ENCODE peak calls at places on chromosomes 11 and 22, in four cellular contexts. C is GM12878, Y is HepG2, G is H1. J is an unnamed sample.

GRCh38 chr22:50141891-50142363 is 28.6 kb upstream of the PANX2 start:
- DNase-seq in C (no peak), Y (no peak), G (no peak), J (no peak)

GRCh38 chr11:34026432-34026831 is 25.1 kb upstream of the CAPRIN1 start:
- DNase-seq in C (no peak), Y (no peak), G (no peak), J (no peak)

GRCh38 chr11:46894961-46895360 is 23.4 kb downstream of the LRP4 start:
- DNase-seq in C (no peak), Y (no peak), G (no peak), J (no peak)

GRCh38 chr11:62505112-62505783 is 41.4 kb downstream of the AHNAK start:
- DNase-seq in C (no peak), Y (no peak), G (no peak), J (no peak)

GRCh38 chr11:69881467-69882269 is 62.5 kb upstream of the FGF3 start:
- DNase-seq in C (no peak), Y (no peak), G (no peak), J (no peak)

GRCh38 chr11:45485070-45485716 is 180.2 kb downstream of the CHST1 start:
- DNase-seq in C (no peak), Y (peak), G (no peak), J (no peak)

GRCh38 chr11:124793466-124794278 is 6.5 kb downstream of the MSANTD2 start:
- DNase-seq in C (no peak), Y (peak), G (no peak), J (peak)

GRCh38 chr22:39996732-39997131 is 2.0 kb downstream of the FAM83F start:
- DNase-seq in C (no peak), Y (no peak), G (no peak), J (no peak)

GRCh38 chr11:110076388-110076965 is 16.7 kb upstream of the ZC3H12C start:
- DNase-seq in C (no peak), Y (no peak), G (no peak), J (no peak)

GRCh38 chr11:69277074-69277809 is 16.7 kb upstream of the MYEOV start:
- DNase-seq in C (peak), Y (no peak), G (no peak), J (no peak)

GRCh38 chr11:118618991-118619375 is 11.6 kb downstream of the PHLDB1 start:
- DNase-seq in C (no peak), Y (no peak), G (no peak), J (no peak)

GRCh38 chr11:73139476-73140198 is 2.5 kb downstream of the FCHSD2 start:
- DNase-seq in C (no peak), Y (peak), G (no peak), J (no peak)

GRCh38 chr11:60767388-60767811 is 10.7 kb downstream of the MS4A15 start:
- DNase-seq in C (no peak), Y (no peak), G (peak), J (no peak)

GRCh38 chr11:12746593-12747097 is 72.4 kb downstream of the TEAD1 start:
- DNase-seq in C (no peak), Y (peak), G (peak), J (peak)

GRCh38 chr11:30566482-30566881 is 19.7 kb downstream of the MPPED2 start:
- DNase-seq in C (no peak), Y (no peak), G (no peak), J (no peak)

GRCh38 chr22:46682011-46682731 is 55.9 kb downstream of the CERK start:
- DNase-seq in C (no peak), Y (no peak), G (no peak), J (no peak)

GRCh38 chr11:67119577-67120391 is 721 bp downstream of the KDM2A start:
- DNase-seq in C (no peak), Y (no peak), G (no peak), J (no peak)

GRCh38 chr11:65778431-65778900 is 2.3 kb downstream of the AP5B1 start:
- DNase-seq in C (no peak), Y (no peak), G (no peak), J (no peak)

GRCh38 chr11:74278721-74279148 is 32.7 kb downstream of the P4HA3 start:
- DNase-seq in C (no peak), Y (no peak), G (no peak), J (no peak)

GRCh38 chr22:46735747-46736608 is 2.1 kb downstream of the CERK start:
- DNase-seq in C (no peak), Y (no peak), G (no peak), J (no peak)

GRCh38 chr11:61850687-61851086 is 22.6 kb downstream of the FADS2 start:
- DNase-seq in C (no peak), Y (no peak), G (no peak), J (no peak)

GRCh38 chr11:132125855-132126841 is 755.7 kb downstream of the NTM start:
- DNase-seq in C (no peak), Y (no peak), G (no peak), J (no peak)

DNA sequence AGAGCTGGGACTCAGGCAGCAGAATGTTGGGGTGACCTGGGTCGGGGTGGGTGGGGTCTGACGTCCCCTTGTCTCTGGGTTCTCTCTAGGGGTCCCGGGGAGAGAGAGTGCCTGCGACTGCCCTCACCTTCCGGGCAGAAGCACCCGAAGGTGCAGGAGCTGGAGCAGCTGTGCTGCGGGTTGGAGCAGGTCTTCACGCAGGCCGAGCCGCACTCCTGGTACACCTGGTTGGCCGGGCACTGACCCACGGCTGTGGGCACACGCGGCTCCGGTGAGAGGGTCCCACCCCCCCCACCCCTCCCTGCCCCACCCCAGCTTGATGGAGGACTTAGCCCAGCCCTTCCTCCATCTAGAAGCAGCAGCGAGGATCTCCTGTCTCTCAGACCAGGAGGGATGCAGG is 6.4 kb downstream of the MUC6 start:
- DNase-seq in C (no peak), Y (no peak), G (no peak), J (no peak)
- TF ChIP-seq SUZ12 in C (no peak), Y (no peak), G (no peak), J (no peak)

DNA sequence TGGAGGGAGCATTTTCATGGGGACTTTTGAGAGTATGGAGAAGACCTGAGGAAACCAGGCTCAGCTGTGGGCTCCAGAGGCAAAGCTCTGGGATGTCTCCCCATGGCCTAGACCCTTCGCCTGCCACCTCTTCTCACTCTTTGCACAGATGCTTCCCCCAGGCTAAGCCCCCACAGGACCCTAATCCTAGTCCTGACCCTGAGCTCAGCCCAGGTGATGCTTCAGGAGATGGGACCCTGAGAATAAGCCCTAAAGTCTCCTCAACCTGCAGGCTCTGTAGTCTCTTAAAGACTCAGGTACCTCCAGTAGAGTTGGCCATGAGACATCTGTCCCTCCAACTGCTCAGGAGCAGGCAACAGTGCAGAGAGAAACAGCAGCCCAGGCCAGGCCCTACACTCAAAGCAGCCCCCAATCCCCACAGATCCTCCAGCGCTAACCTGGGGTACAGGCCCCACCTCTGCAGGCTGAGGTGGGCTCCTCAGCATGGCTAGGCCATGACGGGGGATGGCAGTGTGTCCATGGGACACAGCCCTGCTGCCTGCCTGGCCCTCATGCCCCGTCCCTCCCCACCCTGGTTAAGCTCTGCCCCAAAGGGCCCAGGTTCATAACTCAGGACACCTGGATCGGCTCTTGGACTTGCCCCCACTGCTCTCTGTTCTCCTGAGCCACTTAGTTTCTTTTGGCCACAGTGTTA is 39.4 kb downstream of the GGTLC2 start:
- DNase-seq in C (no peak), Y (no peak), G (no peak), J (no peak)
- H3K9ac ChIP-seq in C (no peak), Y (no peak), G (no peak), J (no peak)

GRCh38 chr11:27930946-27931345 is 177.0 kb downstream of the KIF18A start:
- DNase-seq in C (no peak), Y (no peak), G (no peak), J (no peak)

GRCh38 chr11:27938011-27938410 is 169.9 kb downstream of the KIF18A start:
- DNase-seq in C (no peak), Y (no peak), G (no peak), J (no peak)

GRCh38 chr11:27934830-27935145 is 173.2 kb downstream of the KIF18A start:
- DNase-seq in C (no peak), Y (no peak), G (no peak), J (no peak)

GRCh38 chr11:27933992-27934829 is 173.7 kb downstream of the KIF18A start:
- DNase-seq in C (no peak), Y (no peak), G (peak), J (peak)
- TF ChIP-seq SUZ12 in C (no peak), Y (no peak), G (no peak), J (no peak)

DNA sequence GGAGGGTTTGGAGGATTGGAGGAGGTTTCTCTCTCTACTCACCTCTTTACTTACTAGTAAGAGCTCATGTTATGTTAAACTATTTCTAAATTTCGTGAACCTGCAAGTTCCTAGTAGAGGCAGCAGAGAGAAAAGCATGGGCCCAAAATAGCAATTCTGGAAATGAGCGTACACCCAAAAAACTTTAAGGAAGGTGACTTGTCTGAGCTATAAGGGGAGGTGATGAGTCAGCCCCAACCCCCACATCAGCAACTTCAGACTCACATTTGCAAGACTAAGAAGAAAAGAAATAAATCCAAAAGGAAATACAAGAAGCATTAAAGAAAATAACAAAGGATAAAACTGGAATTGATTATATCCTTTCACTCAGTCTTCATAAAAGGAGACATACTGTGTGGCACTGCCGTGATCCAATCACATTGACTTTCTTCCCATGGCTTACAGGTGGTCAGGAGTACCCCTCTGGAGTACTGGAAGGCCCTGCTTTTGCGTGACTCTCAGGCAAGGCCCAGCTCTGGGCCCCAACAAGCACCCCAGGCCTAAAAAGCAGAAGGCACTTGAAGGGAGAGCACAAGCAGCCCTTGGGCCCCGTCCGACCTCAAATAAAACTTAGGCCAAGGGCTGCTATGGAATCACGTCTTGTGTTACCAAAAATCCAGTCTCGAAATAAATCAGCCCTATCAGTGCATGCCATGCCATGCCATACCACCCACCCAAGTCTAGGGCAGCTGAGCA is 14.3 kb downstream of the PACSIN2 start:
- DNase-seq in C (no peak), Y (no peak), G (no peak), J (no peak)
- H3K9ac ChIP-seq in C (peak), Y (no peak), G (no peak), J (peak)

GRCh38 chr22:28544431-28544868 is 135.2 kb downstream of the TTC28 start:
- DNase-seq in C (no peak), Y (no peak), G (no peak), J (no peak)
- TF ChIP-seq SUZ12 in C (no peak), Y (no peak), G (no peak), J (no peak)

DNA sequence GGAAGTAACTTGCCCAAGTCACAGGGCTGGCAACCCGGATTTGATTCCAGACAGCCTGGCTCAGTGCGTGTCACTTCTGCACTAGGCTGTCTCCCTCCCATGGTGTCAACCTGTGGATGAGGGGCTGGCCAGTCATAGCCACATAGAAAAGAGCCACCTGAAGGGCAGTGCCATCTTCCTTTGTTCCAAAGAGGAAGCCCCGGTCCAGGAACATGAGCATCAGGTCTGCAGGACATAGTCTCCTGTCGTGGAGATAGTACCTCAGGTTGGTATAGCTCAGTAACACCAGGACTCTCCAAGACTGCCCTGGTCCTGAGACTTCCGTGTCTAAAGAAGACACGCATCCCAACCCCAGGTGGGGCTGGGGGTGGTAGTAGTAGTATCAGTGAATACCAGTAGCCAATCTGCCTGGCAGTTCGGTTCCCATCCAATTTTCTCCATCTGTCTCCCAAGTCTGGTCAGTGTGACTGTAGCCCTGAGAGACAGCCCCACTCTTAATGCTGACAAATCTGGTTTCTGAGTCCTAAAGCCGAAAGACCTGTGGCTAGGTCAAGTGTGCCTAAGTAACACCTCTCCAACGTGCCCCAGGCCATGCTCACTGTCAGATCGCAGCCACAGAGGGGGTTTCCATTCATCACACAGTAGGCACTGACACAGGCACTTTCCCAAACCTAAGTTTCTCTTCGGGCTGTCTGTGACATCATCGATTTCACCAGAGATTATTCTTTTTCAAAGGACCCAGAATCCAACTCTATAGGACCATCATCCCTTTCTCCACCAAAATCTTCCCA is 33.1 kb downstream of the C11orf58 start:
- DNase-seq in C (no peak), Y (no peak), G (no peak), J (no peak)
- H3K9ac ChIP-seq in C (no peak), Y (no peak), G (no peak), J (no peak)

GRCh38 chr22:37054078-37054440 is 2.5 kb downstream of the KCTD17 start:
- DNase-seq in C (no peak), Y (no peak), G (no peak), J (no peak)

GRCh38 chr22:37052386-37053309 is 1.1 kb downstream of the KCTD17 start:
- DNase-seq in C (no peak), Y (no peak), G (no peak), J (no peak)

GRCh38 chr22:37053310-37054077 is 2.0 kb downstream of the KCTD17 start:
- DNase-seq in C (no peak), Y (no peak), G (no peak), J (no peak)

GRCh38 chr22:37050913-37051628 is 471 bp upstream of the KCTD17 start:
- DNase-seq in C (no peak), Y (no peak), G (no peak), J (no peak)

DNA sequence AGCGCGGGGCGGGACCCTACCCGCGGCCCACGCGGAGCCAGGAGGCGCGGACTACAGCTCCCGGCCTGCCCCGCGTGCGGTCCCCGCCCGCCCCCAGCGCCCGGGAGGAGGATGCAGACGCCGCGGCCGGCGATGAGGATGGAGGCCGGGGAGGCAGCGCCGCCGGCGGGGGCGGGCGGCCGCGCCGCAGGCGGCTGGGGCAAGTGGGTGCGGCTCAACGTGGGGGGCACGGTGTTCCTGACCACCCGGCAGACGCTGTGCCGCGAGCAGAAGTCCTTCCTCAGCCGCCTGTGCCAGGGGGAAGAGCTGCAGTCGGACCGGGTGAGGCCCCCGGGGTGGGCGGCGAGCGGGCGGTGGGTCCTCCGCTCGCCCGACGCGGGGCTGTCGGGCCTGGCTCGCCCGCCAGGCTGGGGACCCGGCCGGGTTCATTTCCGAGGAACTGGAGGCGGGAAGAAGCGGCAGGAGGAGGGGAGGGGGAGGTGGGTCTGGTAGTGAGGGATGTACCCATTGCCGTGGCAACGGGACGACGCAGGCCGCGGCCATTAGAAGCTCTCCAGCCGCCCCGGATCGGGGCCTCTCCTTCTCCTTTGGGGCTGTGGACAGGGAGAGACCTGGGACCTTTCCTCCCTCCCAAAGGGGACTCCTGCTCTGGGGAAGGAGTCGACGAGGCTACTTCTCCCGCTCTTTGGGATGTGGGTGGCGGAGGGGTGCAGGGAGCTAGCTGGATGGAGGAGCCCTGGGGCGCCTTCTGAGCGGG is at the start of gene KCTD17:
- DNase-seq in C (no peak), Y (no peak), G (no peak), J (peak)
- TF ChIP-seq SUZ12 in C (no peak), Y (no peak), G (no peak), J (no peak)

GRCh38 chr11:120211522-120212258 is 858 bp downstream of the OAF start:
- DNase-seq in C (no peak), Y (no peak), G (no peak), J (no peak)
- H3K9ac ChIP-seq in C (peak), Y (peak), G (no peak), J (peak)

GRCh38 chr11:28529046-28529445 is 420.9 kb downstream of the METTL15 start:
- DNase-seq in C (no peak), Y (no peak), G (no peak), J (no peak)
- TF ChIP-seq SUZ12 in C (no peak), Y (no peak), G (no peak), J (no peak)